ENCODE peak calls at places on chromosomes 3 and 15, in nine cellular contexts. C, Z, X, W, Y, Q, O, J and G are unnamed samples.

GRCh38 chr3:127775398-127776109 is 46.8 kb downstream of the MGLL start:
- DNase-seq in C (no peak), Z (peak), X (no peak), W (no peak), Y (peak), Q (no peak), O (no peak), J (no peak), G (peak)

GRCh38 chr3:152302521-152303021 is 33.8 kb downstream of the MBNL1 start:
- DNase-seq in C (no peak), Z (no peak), X (no peak), W (peak), Y (no peak), Q (no peak), O (no peak), J (peak), G (peak)

GRCh38 chr3:43156812-43157455 is 51.1 kb upstream of the POMGNT2 start:
- DNase-seq in C (no peak), Z (no peak), X (no peak), W (no peak), Y (no peak), Q (no peak), O (no peak), J (no peak), G (no peak)

GRCh38 chr15:82943176-82943575 is 9.3 kb downstream of the HOMER2 start:
- DNase-seq in C (peak), Z (no peak), X (no peak), W (no peak), Y (no peak), Q (no peak), O (no peak), J (no peak), G (no peak)

GRCh38 chr3:111729087-111729846 is 129.8 kb upstream of the PHLDB2 start:
- DNase-seq in C (no peak), Z (no peak), X (no peak), W (no peak), Y (no peak), Q (no peak), O (no peak), J (peak), G (no peak)

GRCh38 chr3:106397004-106397403 is 528.2 kb upstream of the CBLB start:
- DNase-seq in C (no peak), Z (no peak), X (no peak), W (no peak), Y (no peak), Q (no peak), O (no peak), J (no peak), G (no peak)

GRCh38 chr3:127738192-127738840 is 65.6 kb downstream of the ABTB1 start:
- DNase-seq in C (peak), Z (no peak), X (no peak), W (no peak), Y (no peak), Q (no peak), O (no peak), J (no peak), G (peak)

GRCh38 chr3:192194081-192194480 is 533.3 kb downstream of the FGF12 start:
- DNase-seq in C (no peak), Z (no peak), X (no peak), W (no peak), Y (no peak), Q (peak), O (no peak), J (no peak), G (no peak)

GRCh38 chr3:38834110-38834509 is 18.1 kb upstream of the SCN10A start:
- DNase-seq in C (peak), Z (no peak), X (no peak), W (peak), Y (no peak), Q (peak), O (no peak), J (peak), G (no peak)

GRCh38 chr3:177451277-177451880 is 254.1 kb upstream of the TBL1XR1 start:
- DNase-seq in C (no peak), Z (no peak), X (no peak), W (no peak), Y (no peak), Q (no peak), O (no peak), J (no peak), G (no peak)

GRCh38 chr3:102532901-102533300 is 98.1 kb downstream of the ZPLD1 start:
- DNase-seq in C (no peak), Z (no peak), X (no peak), W (no peak), Y (no peak), Q (no peak), O (no peak), J (no peak), G (no peak)

GRCh38 chr15:33729648-33730047 is 238.6 kb upstream of the CHRM5 start:
- DNase-seq in C (no peak), Z (peak), X (no peak), W (peak), Y (no peak), Q (peak), O (no peak), J (no peak), G (no peak)

GRCh38 chr3:118059096-118059495 is 975.5 kb downstream of the IGSF11 start:
- DNase-seq in C (no peak), Z (no peak), X (no peak), W (no peak), Y (no peak), Q (no peak), O (no peak), J (no peak), G (no peak)

GRCh38 chr3:118231578-118231977 is 803.1 kb downstream of the IGSF11 start:
- DNase-seq in C (no peak), Z (no peak), X (no peak), W (no peak), Y (no peak), Q (no peak), O (no peak), J (no peak), G (no peak)

GRCh38 chr3:126121074-126121473 is 37.1 kb upstream of the SLC41A3 start:
- DNase-seq in C (no peak), Z (no peak), X (no peak), W (no peak), Y (no peak), Q (no peak), O (no peak), J (no peak), G (no peak)

GRCh38 chr3:20857636-20858035 is 671.6 kb upstream of the SGO1 start:
- DNase-seq in C (no peak), Z (no peak), X (no peak), W (no peak), Y (no peak), Q (no peak), O (no peak), J (no peak), G (no peak)

GRCh38 chr3:27533718-27534578 is 49.8 kb upstream of the SLC4A7 start:
- DNase-seq in C (peak), Z (no peak), X (peak), W (no peak), Y (peak), Q (peak), O (peak), J (peak), G (no peak)

GRCh38 chr3:172209333-172210321 is 170.2 kb downstream of the FNDC3B start:
- DNase-seq in C (peak), Z (no peak), X (no peak), W (no peak), Y (no peak), Q (no peak), O (no peak), J (no peak), G (no peak)

GRCh38 chr3:98022978-98023820 is 11.9 kb downstream of the GABRR3 start:
- DNase-seq in C (peak), Z (peak), X (peak), W (peak), Y (peak), Q (peak), O (peak), J (peak), G (peak)

GRCh38 chr3:30749230-30749629 is 142.8 kb downstream of the TGFBR2 start:
- DNase-seq in C (peak), Z (no peak), X (no peak), W (no peak), Y (no peak), Q (no peak), O (no peak), J (no peak), G (no peak)

GRCh38 chr3:105118905-105119304 is 247.8 kb upstream of the ALCAM start:
- DNase-seq in C (no peak), Z (no peak), X (no peak), W (no peak), Y (no peak), Q (no peak), O (no peak), J (no peak), G (no peak)

GRCh38 chr15:40964006-40964405 is 10.7 kb downstream of the CHAC1 start:
- DNase-seq in C (no peak), Z (no peak), X (no peak), W (no peak), Y (no peak), Q (no peak), O (no peak), J (no peak), G (no peak)

GRCh38 chr15:36724493-36724892 is 145.1 kb downstream of the CDIN1 start:
- DNase-seq in C (no peak), Z (no peak), X (no peak), W (no peak), Y (no peak), Q (no peak), O (no peak), J (no peak), G (no peak)

GRCh38 chr3:159266779-159267178 is 464.9 kb downstream of the MFSD1 start:
- DNase-seq in C (peak), Z (no peak), X (peak), W (peak), Y (peak), Q (peak), O (peak), J (no peak), G (peak)

GRCh38 chr15:98690272-98690671 is 41.9 kb downstream of the IGF1R start:
- DNase-seq in C (no peak), Z (no peak), X (no peak), W (no peak), Y (no peak), Q (no peak), O (no peak), J (no peak), G (no peak)

GRCh38 chr3:21645121-21645897 is 105.7 kb downstream of the ZNF385D start:
- DNase-seq in C (peak), Z (no peak), X (no peak), W (no peak), Y (no peak), Q (no peak), O (no peak), J (no peak), G (no peak)

GRCh38 chr3:177337548-177338331 is 140.5 kb upstream of the TBL1XR1 start:
- DNase-seq in C (no peak), Z (no peak), X (no peak), W (no peak), Y (no peak), Q (no peak), O (no peak), J (no peak), G (no peak)

GRCh38 chr3:188211476-188211875 is 57.5 kb downstream of the LPP start:
- DNase-seq in C (no peak), Z (no peak), X (no peak), W (no peak), Y (no peak), Q (no peak), O (no peak), J (no peak), G (no peak)

GRCh38 chr3:183185696-183186095 is 23.2 kb upstream of the LAMP3 start:
- DNase-seq in C (no peak), Z (no peak), X (no peak), W (no peak), Y (no peak), Q (no peak), O (peak), J (no peak), G (no peak)

GRCh38 chr15:98155356-98155755 is 194.9 kb downstream of the ARRDC4 start:
- DNase-seq in C (peak), Z (no peak), X (no peak), W (no peak), Y (no peak), Q (no peak), O (no peak), J (no peak), G (no peak)

GRCh38 chr15:79475312-79475711 is 43.2 kb downstream of the MINAR1 start:
- DNase-seq in C (no peak), Z (no peak), X (no peak), W (no peak), Y (no peak), Q (no peak), O (no peak), J (peak), G (no peak)

GRCh38 chr3:170490828-170491560 is 72.3 kb downstream of the CLDN11 start:
- DNase-seq in C (no peak), Z (no peak), X (no peak), W (no peak), Y (no peak), Q (no peak), O (peak), J (no peak), G (no peak)

GRCh38 chr3:43699864-43700263 is 9.1 kb downstream of the ABHD5 start:
- DNase-seq in C (peak), Z (no peak), X (no peak), W (no peak), Y (no peak), Q (peak), O (peak), J (no peak), G (no peak)

GRCh38 chr3:155242342-155242741 is 51.1 kb downstream of the STRIT1 start:
- DNase-seq in C (no peak), Z (no peak), X (no peak), W (no peak), Y (no peak), Q (no peak), O (no peak), J (no peak), G (no peak)

GRCh38 chr3:160709477-160710182 is 32.7 kb downstream of the ARL14 start:
- DNase-seq in C (peak), Z (no peak), X (no peak), W (no peak), Y (no peak), Q (peak), O (no peak), J (no peak), G (no peak)

GRCh38 chr3:47112997-47113396 is 50.9 kb downstream of the SETD2 start:
- DNase-seq in C (no peak), Z (no peak), X (no peak), W (no peak), Y (no peak), Q (no peak), O (no peak), J (no peak), G (no peak)

GRCh38 chr3:144162042-144162441 is 190.4 kb downstream of the DIPK2A start:
- DNase-seq in C (no peak), Z (no peak), X (peak), W (no peak), Y (peak), Q (no peak), O (no peak), J (peak), G (no peak)

GRCh38 chr3:11558461-11558903 is 85.2 kb downstream of the VGLL4 start:
- DNase-seq in C (no peak), Z (no peak), X (no peak), W (no peak), Y (no peak), Q (no peak), O (no peak), J (no peak), G (no peak)

GRCh38 chr3:115401891-115402501 is 221.3 kb upstream of the GAP43 start:
- DNase-seq in C (no peak), Z (no peak), X (no peak), W (no peak), Y (no peak), Q (no peak), O (no peak), J (peak), G (no peak)

GRCh38 chr3:112761062-112761638 is 85.5 kb downstream of the CD200R1L start:
- DNase-seq in C (no peak), Z (no peak), X (no peak), W (no peak), Y (no peak), Q (no peak), O (no peak), J (no peak), G (no peak)